ENCODE peak calls at places on chromosomes 6 and 20, in four cellular contexts. Y is NT2/D1; W is GM13976; Q is effector memory CD4-positive, alpha-beta T cell. E is an unnamed sample.

GRCh38 chr6:149468179-149468578 is 16.6 kb downstream of the ZC3H12D start:
- DNase-seq in Y (no peak), W (no peak), Q (no peak), E (no peak)

GRCh38 chr6:71383891-71384489 is 95.4 kb downstream of the OGFRL1 start:
- DNase-seq in Y (no peak), W (peak; percentile 10), Q (no peak), E (no peak)

GRCh38 chr6:37765182-37765780 is 54.2 kb upstream of the ZFAND3 start:
- DNase-seq in Y (no peak), W (no peak), Q (no peak), E (no peak)

GRCh38 chr20:4102381-4102780 is 87.0 kb upstream of the RNF24 start:
- DNase-seq in Y (no peak), W (no peak), Q (no peak), E (no peak)

GRCh38 chr6:135081966-135082365 is 27.3 kb upstream of the HBS1L start:
- DNase-seq in Y (no peak), W (no peak), Q (no peak), E (no peak)

GRCh38 chr6:133432021-133432989 is 191.1 kb downstream of the EYA4 start:
- DNase-seq in Y (no peak), W (no peak), Q (no peak), E (no peak)

GRCh38 chr6:5234869-5235268 is 25.9 kb downstream of the LYRM4 start:
- DNase-seq in Y (no peak), W (no peak), Q (no peak), E (no peak)

GRCh38 chr20:4613718-4614620 is 107.7 kb upstream of the PRND start:
- DNase-seq in Y (peak; percentile 57), W (peak; percentile 57), Q (peak; percentile 63), E (peak; percentile 38)

GRCh38 chr6:137291441-137291840 is 72.3 kb upstream of the IFNGR1 start:
- DNase-seq in Y (no peak), W (no peak), Q (no peak), E (no peak)

GRCh38 chr6:43376551-43376981 is 7.1 kb upstream of the ZNF318 start:
- DNase-seq in Y (no peak), W (no peak), Q (no peak), E (no peak)

GRCh38 chr20:17461941-17462340 is 69.2 kb downstream of the BFSP1 start:
- DNase-seq in Y (no peak), W (no peak), Q (no peak), E (no peak)